ENCODE peak calls at places on chromosomes 5 and 9, in four cellular contexts. F is lung; O is Peyer's patch; C is effector memory CD4-positive, alpha-beta T cell. P is an unnamed sample. For H3K4me1, the result is how much of the 10 kb centered on the place peaks cover.

GRCh38 chr5:88792144-88792840 is 90.7 kb downstream of the MEF2C start:
- DNase-seq in F (no peak), O (no peak), C (no peak), P (no peak)

GRCh38 chr5:134090482-134090881 is 24.0 kb upstream of the TCF7 start:
- DNase-seq in F (no peak), O (no peak), C (no peak), P (peak)

GRCh38 chr5:39639618-39640078 is 214.9 kb upstream of the DAB2 start:
- DNase-seq in F (no peak), O (no peak), C (no peak), P (no peak)

GRCh38 chr9:123957168-123957721 is 27.3 kb upstream of the DENND1A start:
- DNase-seq in F (no peak), O (no peak), C (no peak), P (no peak)

GRCh38 chr5:173633304-173633703 is 16.9 kb upstream of the BOD1 start:
- DNase-seq in F (no peak), O (no peak), C (no peak), P (no peak)

GRCh38 chr9:4489562-4489918 is 728 bp upstream of the SLC1A1 start:
- DNase-seq in F (no peak), O (no peak), C (no peak), P (no peak)

GRCh38 chr5:177320879-177321278 is 9.2 kb upstream of the MXD3 start:
- DNase-seq in F (no peak), O (peak), C (no peak), P (no peak)

GRCh38 chr9:132769895-132770774 is 99.9 kb downstream of the GTF3C4 start:
- DNase-seq in F (peak), O (peak), C (peak), P (peak)

GRCh38 chr9:135971892-135972291 is 10.7 kb upstream of the UBAC1 start:
- DNase-seq in F (peak), O (peak), C (peak), P (peak)

GRCh38 chr5:135102716-135103696 is 69.0 kb upstream of the PITX1 start:
- DNase-seq in F (no peak), O (peak), C (no peak), P (no peak)

GRCh38 chr5:111968459-111968858 is 211.5 kb upstream of the NREP start:
- DNase-seq in F (no peak), O (no peak), C (no peak), P (no peak)

GRCh38 chr5:111962906-111963305 is 205.9 kb upstream of the NREP start:
- DNase-seq in F (no peak), O (no peak), C (no peak), P (no peak)

GRCh38 chr5:111966290-111966689 is 209.3 kb upstream of the NREP start:
- DNase-seq in F (no peak), O (no peak), C (no peak), P (no peak)

GRCh38 chr5:111963555-111963954 is 206.6 kb upstream of the NREP start:
- DNase-seq in F (no peak), O (no peak), C (no peak), P (no peak)

DNA sequence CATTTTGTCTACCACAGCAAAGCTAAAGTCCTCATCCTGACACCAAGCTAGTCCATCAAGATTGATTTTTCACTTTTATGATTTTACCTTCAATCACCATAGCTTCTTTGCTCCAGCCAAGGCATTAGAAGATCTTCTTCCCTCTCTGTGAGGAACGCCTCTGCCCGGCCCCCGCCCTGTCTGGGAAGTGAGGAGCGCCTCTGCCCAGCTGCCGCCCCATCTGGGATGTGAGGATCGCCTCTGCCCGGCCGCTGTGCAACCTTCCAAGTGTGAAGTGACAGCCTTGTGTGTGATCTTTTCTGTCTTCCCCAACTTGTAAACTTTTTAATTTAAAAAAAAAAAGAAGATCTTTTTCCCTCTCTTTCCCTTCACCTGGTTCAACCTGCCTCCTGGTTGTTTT is 210.5 kb upstream of the NREP start:
- DNase-seq in F (no peak), O (peak), C (no peak), P (no peak)
- H3K4me1 ChIP-seq in F (under half), O (under half), C (under half), P (under half)

GRCh38 chr9:33159058-33159759 is 7.9 kb downstream of the B4GALT1 start:
- DNase-seq in F (peak), O (peak), C (peak), P (peak)

GRCh38 chr9:33158555-33159057 is 8.5 kb downstream of the B4GALT1 start:
- DNase-seq in F (no peak), O (no peak), C (no peak), P (no peak)

GRCh38 chr9:33155393-33155792 is 11.7 kb downstream of the B4GALT1 start:
- DNase-seq in F (no peak), O (no peak), C (no peak), P (no peak)

GRCh38 chr9:33159760-33160127 is 7.4 kb downstream of the B4GALT1 start:
- DNase-seq in F (peak), O (peak), C (peak), P (peak)

GRCh38 chr9:33157960-33158359 is 9.2 kb downstream of the B4GALT1 start:
- DNase-seq in F (no peak), O (no peak), C (no peak), P (no peak)
- H3K27ac ChIP-seq in F (peak), O (peak), C (peak), P (no peak)

DNA sequence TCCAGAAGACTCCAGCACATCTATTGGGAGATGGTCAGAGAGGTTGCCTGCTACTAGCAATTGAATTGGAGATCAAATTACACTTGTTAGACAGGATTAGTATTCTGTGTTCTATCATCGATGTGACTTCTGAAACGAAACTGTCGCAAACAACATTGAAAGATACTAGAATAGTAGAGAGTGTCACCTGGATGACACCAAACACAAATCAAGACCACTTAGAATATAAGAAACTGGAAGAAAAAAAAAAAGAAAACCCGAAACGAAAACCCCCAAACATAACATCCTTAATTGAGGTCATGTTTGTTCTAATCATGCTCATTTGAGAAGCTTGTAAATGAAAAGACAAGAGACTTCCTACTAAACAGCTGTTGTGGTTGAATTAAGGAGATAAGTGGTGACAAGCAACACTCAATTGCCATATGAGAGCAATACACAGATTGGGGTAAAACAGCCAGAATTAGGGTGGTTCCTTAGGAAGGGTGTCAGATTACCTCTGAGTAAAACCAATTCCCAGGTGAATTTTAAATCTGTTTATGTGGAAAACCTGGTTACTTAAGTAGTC is 97.6 kb downstream of the BASP1 start:
- DNase-seq in F (no peak), O (no peak), C (no peak), P (no peak)
- H3K4me3 ChIP-seq in F (no peak), O (no peak), C (no peak), P (no peak)

GRCh38 chr5:115431116-115431515 is 113.5 kb downstream of the FEM1C start:
- DNase-seq in F (no peak), O (no peak), C (no peak), P (no peak)
- H3K4me1 ChIP-seq in F (under half), O (under half), C (under half), P (under half)

DNA sequence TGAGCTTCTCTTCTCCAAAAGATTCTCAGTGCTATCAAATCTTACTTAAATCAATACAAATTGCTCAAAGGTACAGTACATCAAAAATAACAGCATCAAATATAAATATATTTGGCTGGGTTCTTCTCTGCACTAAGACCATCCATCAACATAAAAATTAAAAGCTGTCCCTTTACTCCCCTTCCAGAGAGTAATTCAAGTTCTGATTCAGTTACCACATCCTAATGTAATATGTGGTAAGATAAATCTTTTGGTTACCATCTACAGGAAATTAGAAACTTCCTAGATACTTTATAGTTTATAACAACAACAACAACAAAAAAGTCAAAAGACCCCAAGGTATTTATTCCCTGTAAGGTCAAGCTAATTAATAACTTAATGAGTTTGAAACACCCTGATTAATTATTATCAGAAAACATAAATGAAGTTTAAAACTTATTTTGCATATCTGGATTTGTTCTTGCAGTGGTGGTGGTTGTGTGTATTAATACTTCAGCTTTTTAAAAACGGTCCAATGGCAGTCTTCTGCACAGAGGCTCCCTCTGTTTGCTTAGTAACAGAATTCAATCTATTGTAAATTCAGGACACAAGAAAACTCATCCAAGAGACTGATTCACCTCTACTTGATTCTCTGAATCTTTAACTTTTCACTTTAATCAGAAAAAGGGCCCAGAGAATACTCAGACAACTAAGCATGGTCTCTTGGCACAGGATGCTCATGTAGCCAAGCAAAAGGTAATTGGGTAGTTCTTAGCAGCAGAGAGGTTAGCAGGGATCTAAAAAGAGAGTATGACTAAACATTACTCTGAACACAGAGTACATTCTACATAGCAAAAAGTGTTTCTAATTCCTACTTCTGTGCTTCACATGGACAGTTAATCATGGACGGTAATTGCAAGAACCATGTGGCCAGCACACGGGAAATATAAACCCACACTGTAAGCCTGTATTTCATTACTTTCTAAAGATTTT is 20.1 kb downstream of the DIAPH1 start:
- DNase-seq in F (no peak), O (no peak), C (no peak), P (no peak)
- H3K27ac ChIP-seq in F (no peak), O (no peak), C (peak), P (no peak)

GRCh38 chr5:40679071-40679997 is at the start of gene PTGER4:
- DNase-seq in F (peak), O (peak), C (peak), P (peak)

GRCh38 chr5:40676643-40677333 is 2.9 kb upstream of the PTGER4 start:
- DNase-seq in F (no peak), O (no peak), C (no peak), P (no peak)

GRCh38 chr5:40678021-40678939 is 1.4 kb upstream of the PTGER4 start:
- DNase-seq in F (no peak), O (no peak), C (no peak), P (no peak)

GRCh38 chr5:40675396-40676133 is 4.2 kb upstream of the PTGER4 start:
- DNase-seq in F (no peak), O (no peak), C (no peak), P (no peak)

GRCh38 chr5:40677456-40677855 is 2.3 kb upstream of the PTGER4 start:
- DNase-seq in F (no peak), O (no peak), C (no peak), P (no peak)
- H3K4me3 ChIP-seq in F (no peak), O (no peak), C (no peak), P (no peak)

DNA sequence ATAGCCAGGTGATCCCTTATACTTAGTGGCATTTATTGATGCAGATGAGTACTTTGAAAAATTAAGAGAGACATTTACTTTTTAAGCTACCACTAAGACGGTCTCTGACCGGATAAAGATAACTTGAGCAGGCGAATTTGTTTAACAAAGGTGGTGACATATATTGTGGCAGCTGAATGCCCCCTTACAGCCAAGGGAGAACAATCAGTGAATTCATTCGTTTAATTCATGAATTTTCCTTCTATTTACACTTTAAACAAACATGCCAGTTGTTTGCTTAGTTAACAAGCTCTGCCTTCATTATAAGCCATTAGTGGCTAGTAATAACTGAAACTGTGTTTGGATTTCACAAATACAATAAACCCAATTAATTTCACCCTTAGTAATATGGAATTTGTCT is 187.1 kb downstream of the AOPEP start:
- DNase-seq in F (no peak), O (no peak), C (no peak), P (no peak)
- H3K4me1 ChIP-seq in F (under half), O (under half), C (under half), P (under half)

GRCh38 chr5:84383816-84384603 is 670 bp downstream of the EDIL3 start:
- DNase-seq in F (no peak), O (peak), C (no peak), P (no peak)
- H3K27ac ChIP-seq in F (peak), O (peak), C (no peak), P (no peak)

DNA sequence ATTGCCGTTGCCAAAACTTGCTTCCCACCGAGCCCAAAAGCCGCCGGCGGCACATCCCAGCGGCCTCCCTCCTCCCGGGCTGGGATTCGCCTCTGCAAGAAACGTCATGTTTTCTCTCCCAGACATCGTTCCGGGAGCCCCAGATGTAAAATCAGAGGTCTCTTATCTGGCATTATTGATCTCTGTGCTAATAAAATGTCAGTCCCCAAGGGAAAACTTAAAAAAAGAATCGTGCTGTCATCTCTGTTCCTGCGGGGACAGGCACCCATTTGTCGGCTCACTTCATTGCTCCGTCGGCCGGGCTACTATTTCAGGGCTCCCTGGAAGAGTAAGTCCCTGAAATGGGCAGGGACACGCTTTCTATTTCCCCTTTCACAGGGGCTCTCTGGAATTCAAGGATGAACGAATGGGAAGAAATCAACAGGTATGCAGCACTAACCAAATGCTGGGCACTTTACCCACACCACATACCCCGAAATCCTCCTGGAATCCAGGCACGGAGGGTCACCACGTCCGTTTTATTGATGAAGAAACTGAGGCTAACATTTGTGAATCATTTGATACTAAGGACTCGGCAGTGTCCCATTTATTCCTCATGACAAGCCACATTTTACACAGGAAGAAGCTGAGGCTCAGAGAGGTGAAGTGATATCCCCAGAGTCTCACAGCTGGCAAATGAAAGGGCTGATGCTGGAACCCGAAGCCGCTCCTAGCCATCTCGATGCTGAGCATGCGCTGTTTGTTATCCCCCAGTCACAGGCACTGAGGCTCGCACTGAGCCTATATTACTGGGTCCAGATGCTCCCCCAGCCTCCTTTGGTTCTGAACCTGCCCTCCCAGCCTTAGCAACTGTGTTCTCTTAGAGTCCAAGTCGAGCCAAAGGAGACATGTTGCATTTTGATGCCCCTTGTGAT is 35.7 kb upstream of the MSX2 start:
- DNase-seq in F (no peak), O (no peak), C (no peak), P (no peak)
- H3K4me3 ChIP-seq in F (no peak), O (no peak), C (no peak), P (no peak)

P was measured in CD8-positive, alpha-beta memory T cell.